ENCODE peak calls at places on chromosomes 16 and 17, in nine cellular contexts. J is left ventricle myocardium inferior, Q is fibroblast of mammary gland, N is lower leg skin, E is WERI-Rb-1, T is BJ, G is mammary epithelial cell, L is breast epithelium, D is dorsolateral prefrontal cortex. A is an unnamed sample.

GRCh38 chr17:6536566-6537065 is 19.7 kb downstream of the PITPNM3 start:
- DNase-seq in T (no peak), E (no peak), L (no peak), G (no peak), J (no peak), Q (no peak), N (peak; percentile 74), D (no peak), A (no peak)

GRCh38 chr17:36888236-36888957 is 48.9 kb upstream of the LHX1 start:
- DNase-seq in D (no peak), Q (no peak), E (peak; percentile 60), T (no peak), L (no peak), G (no peak), N (no peak), J (no peak), A (no peak)

GRCh38 chr17:36463916-36464764 is 22.3 kb upstream of the ZNHIT3 start:
- DNase-seq in E (no peak), G (peak; percentile 89), L (no peak), D (peak; percentile 29), Q (peak; percentile 75), J (peak; percentile 40), T (no peak), N (peak; percentile 84), A (peak; percentile 39)

GRCh38 chr16:68259421-68259820 is 4.9 kb upstream of the SLC7A6 start:
- DNase-seq in Q (no peak), N (no peak), E (no peak), T (no peak), L (no peak), J (peak; percentile 46), D (no peak), G (no peak), A (no peak)

GRCh38 chr17:27494192-27495091 is 38.2 kb downstream of the KSR1 start:
- DNase-seq in J (peak; percentile 67), Q (peak; percentile 24), D (peak; percentile 61), G (peak; percentile 51), E (peak; percentile 76), T (no peak), N (peak; percentile 96), L (peak; percentile 85), A (peak; percentile 70)

GRCh38 chr17:57988301-57989010 is 402 bp upstream of the VEZF1 start:
- DNase-seq in E (peak; percentile 87), D (peak; percentile 60), J (peak; percentile 82), G (peak; percentile 51), N (peak; percentile 93), T (no peak), L (peak; percentile 56), Q (peak; percentile 60), A (no peak)

GRCh38 chr17:3983945-3984484 is 19.8 kb upstream of the ATP2A3 start:
- DNase-seq in L (no peak), J (no peak), N (no peak), E (no peak), T (no peak), Q (peak; percentile 25), D (no peak), G (no peak), A (no peak)

GRCh38 chr16:27743963-27744362 is 194.0 kb downstream of the KATNIP start:
- DNase-seq in D (no peak), N (no peak), Q (no peak), E (no peak), T (no peak), L (no peak), G (no peak), J (no peak), A (no peak)

GRCh38 chr16:14958970-14959369 is 15.9 kb upstream of the PDXDC1 start:
- DNase-seq in E (no peak), N (no peak), L (no peak), Q (peak; percentile 35), J (no peak), G (peak; percentile 22), T (peak; percentile 10), D (no peak), A (peak; percentile 29)

GRCh38 chr17:82304826-82305726 is 12.3 kb downstream of the CD7 start:
- DNase-seq in N (no peak), G (no peak), D (no peak), E (peak; percentile 82), T (no peak), Q (no peak), J (no peak), L (no peak), A (no peak)

GRCh38 chr17:78748730-78749317 is 33.2 kb downstream of the CYTH1 start:
- DNase-seq in D (no peak), J (peak; percentile 50), L (peak; percentile 57), E (no peak), T (peak; percentile 49), G (peak; percentile 86), Q (peak; percentile 80), N (peak; percentile 96), A (peak; percentile 45)

GRCh38 chr16:86921289-86921688 is 342.9 kb downstream of the FOXL1 start:
- DNase-seq in J (no peak), T (no peak), Q (no peak), D (no peak), L (no peak), N (no peak), G (no peak), E (no peak), A (no peak)

GRCh38 chr17:81710514-81711308 is 1.4 kb upstream of the SLC25A10 start:
- DNase-seq in Q (peak; percentile 37), J (no peak), T (no peak), D (no peak), G (no peak), N (no peak), L (no peak), E (peak; percentile 67), A (no peak)

GRCh38 chr16:72995151-72995881 is 52.6 kb downstream of the ZFHX3 start:
- DNase-seq in D (no peak), E (peak; percentile 55), N (peak; percentile 75), G (no peak), Q (no peak), T (no peak), J (no peak), L (no peak), A (no peak)

GRCh38 chr17:16513858-16514257 is 21.9 kb upstream of the LRRC75A start:
- DNase-seq in N (no peak), T (no peak), D (no peak), L (no peak), J (no peak), Q (no peak), G (no peak), E (no peak), A (no peak)

GRCh38 chr17:68782829-68783228 is 172.4 kb downstream of the ABCA8 start:
- DNase-seq in D (no peak), Q (peak; percentile 93), T (peak; percentile 77), E (no peak), G (no peak), L (no peak), J (peak; percentile 20), N (peak; percentile 86), A (no peak)

GRCh38 chr16:85497622-85498314 is 115.4 kb upstream of the GSE1 start:
- DNase-seq in L (no peak), G (no peak), T (no peak), N (no peak), D (no peak), E (no peak), J (no peak), Q (no peak), A (no peak)

GRCh38 chr17:81228834-81229665 is 6.3 kb upstream of the CEP131 start:
- DNase-seq in T (no peak), L (no peak), Q (no peak), E (no peak), G (no peak), J (no peak), N (no peak), D (no peak), A (no peak)

GRCh38 chr17:9079461-9080103 is 58.3 kb downstream of the NTN1 start:
- DNase-seq in T (no peak), L (no peak), D (no peak), J (no peak), Q (no peak), E (no peak), N (no peak), G (no peak), A (no peak)

DNA sequence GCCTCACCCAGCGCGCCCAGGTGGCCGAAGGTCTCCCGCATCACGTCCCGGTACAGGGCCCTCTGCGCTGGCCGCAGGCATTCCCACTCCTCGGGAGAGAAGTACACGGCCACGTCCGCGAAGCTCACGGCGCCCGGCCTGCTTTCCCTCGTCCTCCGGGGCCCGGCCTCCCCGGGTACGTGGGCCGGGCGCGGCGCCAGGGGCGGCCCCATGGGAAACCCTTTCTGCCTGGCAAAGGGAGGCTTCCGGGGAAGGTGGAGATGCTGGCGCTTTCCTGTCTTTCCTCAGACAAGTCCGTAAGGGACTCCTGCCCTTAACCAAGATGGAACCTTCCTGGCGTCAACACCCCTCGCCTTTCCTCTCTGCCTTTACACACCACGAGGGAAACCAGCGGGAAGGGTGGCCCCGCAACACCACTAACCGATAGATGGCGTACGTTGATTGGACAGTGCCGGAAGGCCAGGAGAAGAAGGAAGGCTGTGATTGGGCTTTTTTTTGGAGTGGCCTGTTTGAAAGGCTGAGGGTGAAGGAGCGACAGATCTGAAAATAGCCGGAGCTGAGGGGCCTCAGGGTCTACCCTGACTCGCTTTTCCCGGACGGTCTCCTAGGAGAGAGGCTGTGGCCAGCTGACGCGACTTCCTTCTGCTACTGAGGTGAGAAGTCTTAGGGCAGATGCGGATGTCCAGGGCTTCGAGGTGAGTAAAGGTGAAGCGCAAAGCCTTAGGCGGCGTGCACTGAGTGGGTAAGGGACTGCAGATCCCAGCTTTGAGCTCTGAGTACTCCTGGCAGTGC is at the start of gene ZNF785:
- DNase-seq in Q (peak; percentile 99), J (peak; percentile 94), D (peak; percentile 99), E (peak; percentile 98), N (peak; percentile 99), L (peak; percentile 98), T (peak; percentile 98), G (peak; percentile 99), A (peak; percentile 99)
- TF ChIP-seq CTCF in Q (no peak), J (peak; percentile 47), D (peak; percentile 66), E (no peak), N (no peak), L (no peak), T (no peak), G (no peak), A (peak; percentile 46)

GRCh38 chr16:21001262-21001661 is 100.7 kb downstream of the LYRM1 start:
- DNase-seq in J (no peak), N (no peak), E (peak; percentile 51), G (no peak), L (no peak), D (no peak), T (no peak), Q (peak; percentile 45), A (no peak)
- TF ChIP-seq CTCF in J (peak; percentile 50), N (no peak), E (peak; percentile 61), G (peak; percentile 34), L (no peak), D (no peak), T (peak; percentile 39), Q (peak; percentile 55), A (peak; percentile 64)

DNA sequence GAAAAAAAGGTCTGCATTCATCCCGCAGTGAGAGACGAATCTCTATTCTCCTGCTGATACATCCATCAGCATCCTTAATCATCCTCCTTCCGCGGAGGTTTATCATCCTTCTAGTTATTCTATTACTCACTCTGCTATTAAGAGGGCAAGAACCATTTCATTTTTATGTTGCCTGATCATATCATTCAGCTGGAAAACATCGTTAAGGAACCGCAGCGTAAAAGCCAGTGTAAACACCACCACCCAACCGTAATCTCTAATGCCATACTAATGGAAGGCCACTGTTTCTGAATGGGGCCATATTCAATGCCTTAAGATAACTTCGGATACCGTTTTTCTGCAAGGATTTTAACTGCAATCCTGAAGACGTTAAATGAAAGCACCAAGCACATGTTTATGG is 36.7 kb upstream of the ERCC4 start:
- DNase-seq in Q (no peak), T (no peak), D (no peak), J (no peak), E (no peak), G (no peak), L (no peak), N (no peak), A (no peak)
- TF ChIP-seq CTCF in Q (no peak), T (no peak), D (no peak), J (no peak), E (no peak), G (no peak), L (no peak), N (no peak), A (no peak)

GRCh38 chr17:38922538-38923291 is 2.7 kb upstream of the LASP1NB start:
- DNase-seq in G (peak; percentile 15), T (no peak), L (peak; percentile 44), E (no peak), D (peak; percentile 29), J (no peak), N (peak; percentile 88), Q (peak; percentile 83), A (no peak)
- TF ChIP-seq CTCF in G (peak; percentile 0), T (peak; percentile 20), L (no peak), E (no peak), D (no peak), J (peak; percentile 14), N (no peak), Q (no peak), A (no peak)